ENCODE peak calls at places on chromosomes 7 and 10, in nine cellular contexts. I is NCI-H510A; A is astrocyte; L is midbrain; Q is HEK293T; X is activated CD4-positive, alpha-beta T cell treated with anti-CD3 and anti-CD28 coated beads, Interleukin-2, amount 50 U/mL, for 4 hours; M is cardiac fibroblast; F is CD4-positive, alpha-beta memory T cell; N is stimulated activated CD4-positive, alpha-beta T cell treated with anti-CD3 and anti-CD28 coated beads, Interleukin-2, amount 100 ng/mL, for 24 hours. O is an unnamed sample.

GRCh38 chr7:125057974-125058373 is 128.3 kb upstream of the POT1 start:
- DNase-seq in I (no peak), A (no peak), L (no peak), Q (no peak), X (no peak), M (no peak), F (no peak), N (no peak), O (no peak)

GRCh38 chr7:56537952-56538351 is 421.7 kb upstream of the NUPR2 start:
- DNase-seq in I (no peak), A (no peak), L (peak), Q (no peak), X (no peak), M (no peak), F (no peak), N (no peak), O (no peak)

GRCh38 chr10:44756235-44756634 is 154.9 kb upstream of the TMEM72 start:
- DNase-seq in I (no peak), A (peak), L (no peak), Q (no peak), X (no peak), M (peak), F (no peak), N (no peak), O (no peak)

GRCh38 chr7:104967595-104967994 is 46.4 kb upstream of the KMT2E start:
- DNase-seq in I (no peak), A (peak), L (no peak), Q (no peak), X (no peak), M (peak), F (no peak), N (no peak), O (no peak)

GRCh38 chr10:133338080-133339071 is 1.7 kb upstream of the CALY start:
- DNase-seq in I (no peak), A (no peak), L (no peak), Q (no peak), X (no peak), M (no peak), F (no peak), N (no peak), O (no peak)

GRCh38 chr10:132420469-132421376 is 23.7 kb downstream of the PWWP2B start:
- DNase-seq in I (peak), A (no peak), L (no peak), Q (no peak), X (no peak), M (no peak), F (no peak), N (no peak), O (no peak)

GRCh38 chr10:44860811-44861751 is 50.1 kb upstream of the TMEM72 start:
- DNase-seq in I (no peak), A (peak), L (no peak), Q (no peak), X (no peak), M (peak), F (no peak), N (no peak), O (no peak)

GRCh38 chr10:74953214-74953613 is 126.8 kb downstream of the KAT6B start:
- DNase-seq in I (no peak), A (no peak), L (no peak), Q (no peak), X (no peak), M (no peak), F (no peak), N (no peak), O (no peak)

GRCh38 chr7:111364413-111364812 is 197.9 kb downstream of the IMMP2L start:
- DNase-seq in I (no peak), A (peak), L (no peak), Q (no peak), X (no peak), M (peak), F (no peak), N (no peak), O (no peak)

O was measured in activated T-helper 9 cell treated with anti-CD3 and anti-CD28 coated beads, Interleukin-2, amount 50 U/mL, for 16 hours.